ENCODE peak calls at places on chromosomes 6 and 20, in five cellular contexts. Q is IMR-90, B is psoas muscle, C is epithelial cell of esophagus, L is PC-3. S is an unnamed sample.

GRCh38 chr20:1185781-1186334 is 1.1 kb upstream of the TMEM74B start:
- DNase-seq in Q (peak), B (no peak), C (peak), L (peak), S (no peak)

GRCh38 chr6:108383967-108384366 is 89.1 kb downstream of the AFG1L start:
- DNase-seq in Q (no peak), B (no peak), C (peak), L (peak), S (no peak)

GRCh38 chr6:446418-447366 is 55.1 kb downstream of the IRF4 start:
- DNase-seq in Q (no peak), B (no peak), C (no peak), L (peak), S (no peak)

GRCh38 chr6:135322427-135323201 is 141.5 kb downstream of the MYB start:
- DNase-seq in Q (no peak), B (no peak), C (no peak), L (no peak), S (no peak)

GRCh38 chr6:31836036-31836675 is 8.6 kb downstream of the HSPA1B start:
- DNase-seq in Q (peak), B (no peak), C (no peak), L (no peak), S (no peak)

GRCh38 chr6:37283786-37284185 is 25.8 kb upstream of the TMEM217 start:
- DNase-seq in Q (no peak), B (peak), C (no peak), L (no peak), S (no peak)

GRCh38 chr6:31534011-31534410 is 5.2 kb downstream of the MCCD1 start:
- DNase-seq in Q (no peak), B (no peak), C (no peak), L (no peak), S (no peak)

GRCh38 chr20:341682-342081 is 5.2 kb upstream of the NRSN2 start:
- DNase-seq in Q (peak), B (no peak), C (peak), L (peak), S (peak)

GRCh38 chr20:6708010-6708409 is 59.5 kb upstream of the BMP2 start:
- DNase-seq in Q (peak), B (peak), C (peak), L (peak), S (no peak)

GRCh38 chr6:32622545-32623401 is 14.4 kb upstream of the HLA-DQA1 start:
- DNase-seq in Q (peak), B (peak), C (peak), L (peak), S (peak)

GRCh38 chr20:33773412-33774089 is 37.6 kb upstream of the CHMP4B start:
- DNase-seq in Q (no peak), B (no peak), C (no peak), L (no peak), S (no peak)

DNA sequence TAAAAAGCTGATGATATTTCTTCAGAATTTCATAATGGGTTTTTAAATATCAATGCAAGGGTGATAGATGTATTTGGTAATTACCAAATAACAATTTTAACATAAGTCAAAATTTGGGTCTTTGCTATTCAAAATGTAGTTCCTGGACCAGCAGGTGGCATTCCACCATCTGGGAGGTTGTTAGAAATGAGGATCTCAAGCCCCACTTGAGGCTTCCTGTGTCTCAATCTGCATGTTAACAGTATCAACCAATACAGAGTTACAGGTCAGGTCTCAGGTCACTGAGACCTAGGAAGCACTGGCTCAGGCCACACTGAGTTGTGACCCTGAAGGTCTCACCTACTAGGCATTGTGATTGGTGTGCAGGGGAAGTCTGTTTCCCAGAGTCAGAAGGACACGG is 57.2 kb upstream of the MTRF1L start:
- DNase-seq in Q (no peak), B (no peak), C (no peak), L (no peak), S (no peak)
- TF ChIP-seq CTCF in Q (peak), B (no peak), C (no peak), L (peak), S (peak)

GRCh38 chr6:47512872-47513271 is 35.3 kb downstream of the CD2AP start:
- DNase-seq in Q (no peak), B (no peak), C (no peak), L (no peak), S (no peak)
- H3K4me3 ChIP-seq in Q (no peak), B (no peak), C (no peak), L (no peak), S (no peak)

GRCh38 chr6:154974485-154975149 is 20.5 kb upstream of the TIAM2 start:
- DNase-seq in Q (no peak), B (no peak), C (no peak), L (peak), S (no peak)
- TF ChIP-seq CTCF in Q (no peak), B (no peak), C (no peak), L (no peak), S (no peak)

GRCh38 chr6:29530671-29531310 is 28.7 kb downstream of the UBD start:
- DNase-seq in Q (no peak), B (no peak), C (no peak), L (no peak), S (no peak)

GRCh38 chr6:29528300-29528931 is 31.1 kb downstream of the UBD start:
- DNase-seq in Q (no peak), B (no peak), C (no peak), L (no peak), S (no peak)

GRCh38 chr6:29531668-29532067 is 27.9 kb downstream of the UBD start:
- DNase-seq in Q (no peak), B (no peak), C (peak), L (peak), S (no peak)

GRCh38 chr6:29528988-29529560 is 30.5 kb downstream of the UBD start:
- DNase-seq in Q (no peak), B (no peak), C (no peak), L (no peak), S (no peak)

GRCh38 chr6:29529956-29530355 is 29.6 kb downstream of the UBD start:
- DNase-seq in Q (no peak), B (no peak), C (no peak), L (no peak), S (no peak)
- H3K4me3 ChIP-seq in Q (no peak), B (no peak), C (no peak), L (no peak), S (no peak)

GRCh38 chr6:8059129-8059528 is 5.1 kb downstream of the BLOC1S5 start:
- DNase-seq in Q (peak), B (no peak), C (peak), L (peak), S (no peak)
- TF ChIP-seq CTCF in Q (peak), B (peak), C (no peak), L (peak), S (no peak)

GRCh38 chr6:53044071-53044470 is 21.1 kb upstream of the FBXO9 start:
- DNase-seq in Q (peak), B (no peak), C (no peak), L (no peak), S (no peak)
- H3K4me3 ChIP-seq in Q (peak), B (no peak), C (no peak), L (no peak), S (no peak)

GRCh38 chr20:62822788-62823651 is 6.2 kb downstream of the COL9A3 start:
- DNase-seq in Q (peak), B (no peak), C (peak), L (peak), S (no peak)
- TF ChIP-seq CTCF in Q (peak), B (no peak), C (peak), L (peak), S (peak)

DNA sequence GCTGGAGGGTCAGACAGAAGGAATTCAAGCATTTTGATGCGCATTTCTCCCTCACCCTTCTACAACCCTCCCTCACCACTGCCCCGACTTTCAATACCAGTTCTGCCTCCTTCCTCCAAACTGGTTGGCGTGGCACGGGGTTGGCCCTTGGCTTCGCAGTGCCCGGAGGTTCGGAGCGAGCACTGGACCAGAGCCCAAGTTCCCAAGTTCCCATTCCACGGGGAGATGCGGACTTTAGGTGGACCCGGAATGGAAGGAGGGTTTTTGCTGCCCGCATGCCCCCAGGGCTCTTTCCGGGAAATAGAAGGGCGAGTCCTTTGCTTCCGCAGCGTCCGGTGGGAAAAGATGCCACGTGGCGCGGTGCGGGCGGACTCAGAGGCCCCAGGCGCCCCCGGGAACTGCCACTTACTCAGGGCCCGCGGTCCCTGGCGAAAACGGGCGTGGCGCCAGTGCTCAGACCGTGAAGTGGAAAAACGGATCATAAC is 8.0 kb upstream of the LAMP5 start:
- DNase-seq in Q (no peak), B (no peak), C (no peak), L (no peak), S (no peak)
- H3K4me3 ChIP-seq in Q (no peak), B (peak), C (no peak), L (no peak), S (no peak)

S was measured in HFF-Myc.